ENCODE peak calls at places on chromosome 15, in seven cellular contexts. One of them, this sample, is unnamed.

GRCh38 chr15:70562906-70563305 is 200.5 kb downstream of the UACA start:
- DNase-seq in CD8-positive, alpha-beta memory T cell: no peak
- DNase-seq in activated T-cell treated with anti-CD3 and anti-CD28 coated beads for 48 hours: no peak
- DNase-seq in AG08395: no peak
- DNase-seq in NCI-H1105: no peak
- DNase-seq in uterus: no peak
- DNase-seq in esophagus squamous epithelium: no peak
- DNase-seq in this sample: no peak

GRCh38 chr15:28890711-28891495 is 5.1 kb downstream of the APBA2 start:
- DNase-seq in CD8-positive, alpha-beta memory T cell: peak; percentile 56
- DNase-seq in activated T-cell treated with anti-CD3 and anti-CD28 coated beads for 48 hours: no peak
- DNase-seq in AG08395: no peak
- DNase-seq in NCI-H1105: no peak
- DNase-seq in uterus: no peak
- DNase-seq in esophagus squamous epithelium: no peak
- DNase-seq in this sample: no peak

GRCh38 chr15:71136159-71137137 is 21.2 kb downstream of the THSD4 start:
- DNase-seq in CD8-positive, alpha-beta memory T cell: no peak
- DNase-seq in activated T-cell treated with anti-CD3 and anti-CD28 coated beads for 48 hours: no peak
- DNase-seq in AG08395: peak; percentile 56
- DNase-seq in NCI-H1105: no peak
- DNase-seq in uterus: peak; percentile 62
- DNase-seq in esophagus squamous epithelium: no peak
- DNase-seq in this sample: peak; percentile 76

GRCh38 chr15:58147151-58147550 is 9.0 kb downstream of the AQP9 start:
- DNase-seq in CD8-positive, alpha-beta memory T cell: no peak
- DNase-seq in activated T-cell treated with anti-CD3 and anti-CD28 coated beads for 48 hours: no peak
- DNase-seq in AG08395: no peak
- DNase-seq in NCI-H1105: no peak
- DNase-seq in uterus: no peak
- DNase-seq in esophagus squamous epithelium: no peak
- DNase-seq in this sample: no peak

GRCh38 chr15:36769110-36769509 is 189.7 kb downstream of the CDIN1 start:
- DNase-seq in CD8-positive, alpha-beta memory T cell: no peak
- DNase-seq in activated T-cell treated with anti-CD3 and anti-CD28 coated beads for 48 hours: no peak
- DNase-seq in AG08395: no peak
- DNase-seq in NCI-H1105: no peak
- DNase-seq in uterus: no peak
- DNase-seq in esophagus squamous epithelium: no peak
- DNase-seq in this sample: no peak

GRCh38 chr15:38894260-38894948 is 329.8 kb upstream of the RASGRP1 start:
- DNase-seq in CD8-positive, alpha-beta memory T cell: no peak
- DNase-seq in activated T-cell treated with anti-CD3 and anti-CD28 coated beads for 48 hours: no peak
- DNase-seq in AG08395: peak; percentile 66
- DNase-seq in NCI-H1105: no peak
- DNase-seq in uterus: no peak
- DNase-seq in esophagus squamous epithelium: no peak
- DNase-seq in this sample: peak; percentile 78

GRCh38 chr15:85477730-85478129 is 97.3 kb downstream of the AKAP13 start:
- DNase-seq in CD8-positive, alpha-beta memory T cell: no peak
- DNase-seq in activated T-cell treated with anti-CD3 and anti-CD28 coated beads for 48 hours: no peak
- DNase-seq in AG08395: no peak
- DNase-seq in NCI-H1105: no peak
- DNase-seq in uterus: no peak
- DNase-seq in esophagus squamous epithelium: no peak
- DNase-seq in this sample: peak; percentile 49

GRCh38 chr15:37054336-37054735 is 46.0 kb downstream of the MEIS2 start:
- DNase-seq in CD8-positive, alpha-beta memory T cell: no peak
- DNase-seq in activated T-cell treated with anti-CD3 and anti-CD28 coated beads for 48 hours: no peak
- DNase-seq in AG08395: no peak
- DNase-seq in NCI-H1105: no peak
- DNase-seq in uterus: no peak
- DNase-seq in esophagus squamous epithelium: no peak
- DNase-seq in this sample: no peak

GRCh38 chr15:66151809-66152208 is 101.7 kb downstream of the MEGF11 start:
- DNase-seq in CD8-positive, alpha-beta memory T cell: no peak
- DNase-seq in activated T-cell treated with anti-CD3 and anti-CD28 coated beads for 48 hours: no peak
- DNase-seq in AG08395: no peak
- DNase-seq in NCI-H1105: peak; percentile 98
- DNase-seq in uterus: no peak
- DNase-seq in esophagus squamous epithelium: no peak
- DNase-seq in this sample: no peak

GRCh38 chr15:93042691-93043378 is 46.2 kb downstream of the RGMA start:
- DNase-seq in CD8-positive, alpha-beta memory T cell: no peak
- DNase-seq in activated T-cell treated with anti-CD3 and anti-CD28 coated beads for 48 hours: no peak
- DNase-seq in AG08395: no peak
- DNase-seq in NCI-H1105: no peak
- DNase-seq in uterus: no peak
- DNase-seq in esophagus squamous epithelium: no peak
- DNase-seq in this sample: no peak

GRCh38 chr15:28912422-28912821 is 26.6 kb downstream of the APBA2 start:
- DNase-seq in CD8-positive, alpha-beta memory T cell: no peak
- DNase-seq in activated T-cell treated with anti-CD3 and anti-CD28 coated beads for 48 hours: no peak
- DNase-seq in AG08395: no peak
- DNase-seq in NCI-H1105: no peak
- DNase-seq in uterus: no peak
- DNase-seq in esophagus squamous epithelium: no peak
- DNase-seq in this sample: no peak

GRCh38 chr15:100925480-100925879 is 6.3 kb downstream of the LRRK1 start:
- DNase-seq in CD8-positive, alpha-beta memory T cell: no peak
- DNase-seq in activated T-cell treated with anti-CD3 and anti-CD28 coated beads for 48 hours: no peak
- DNase-seq in AG08395: no peak
- DNase-seq in NCI-H1105: no peak
- DNase-seq in uterus: no peak
- DNase-seq in esophagus squamous epithelium: no peak
- DNase-seq in this sample: no peak

GRCh38 chr15:71042356-71042922 is 72.8 kb upstream of the THSD4 start:
- DNase-seq in CD8-positive, alpha-beta memory T cell: no peak
- DNase-seq in activated T-cell treated with anti-CD3 and anti-CD28 coated beads for 48 hours: no peak
- DNase-seq in AG08395: no peak
- DNase-seq in NCI-H1105: no peak
- DNase-seq in uterus: no peak
- DNase-seq in esophagus squamous epithelium: no peak
- DNase-seq in this sample: no peak

This sample was measured in MG63.